ENCODE peak calls at places on chromosomes 4 and X, in ten cellular contexts. D is NCI-H2081, U is T-helper 2 cell, J is fibroblast of pulmonary artery, M is hippocampal formation, V is lung microvascular endothelial cell, Z is endodermal cell, L is Calu3, W is iris pigment epithelial cell, O is kidney glomerular epithelial cell. F is an unnamed sample.

GRCh38 chr4:93764647-93765246 is 63.8 kb upstream of the ATOH1 start:
- DNase-seq in V (peak), J (peak), L (peak), O (peak), M (peak), Z (no peak), W (peak), U (no peak), D (peak), F (peak)

GRCh38 chr4:126734465-126734864 is 898.3 kb upstream of the INTU start:
- DNase-seq in D (no peak), L (no peak), W (no peak), M (no peak), J (no peak), Z (no peak), U (no peak), O (no peak), V (no peak), F (no peak)

GRCh38 chr4:123256901-123257300 is 139.7 kb upstream of the SPRY1 start:
- DNase-seq in J (no peak), Z (no peak), L (no peak), D (no peak), V (peak), O (no peak), M (no peak), U (no peak), W (no peak), F (no peak)

GRCh38 chrX:149003863-149004660 is 501.0 kb downstream of the IDS start:
- DNase-seq in L (no peak), O (no peak), V (no peak), W (peak), Z (no peak), U (no peak), M (no peak), D (no peak), J (peak), F (peak)

GRCh38 chr4:54586343-54586953 is 71.3 kb upstream of the KIT start:
- DNase-seq in U (no peak), Z (no peak), W (peak), D (no peak), J (peak), O (no peak), L (no peak), M (no peak), V (no peak), F (no peak)

GRCh38 chrX:121746105-121746504 is 698.7 kb downstream of the GLUD2 start:
- DNase-seq in J (no peak), U (no peak), O (no peak), L (no peak), W (no peak), M (no peak), D (no peak), V (no peak), Z (no peak), F (no peak)

GRCh38 chrX:95346854-95347253 is 1337.8 kb upstream of the DIAPH2 start:
- DNase-seq in O (no peak), L (no peak), J (peak), M (no peak), U (no peak), V (no peak), D (peak), Z (no peak), W (peak), F (no peak)

GRCh38 chrX:110280954-110281353 is 36.9 kb downstream of the AMMECR1 start:
- DNase-seq in D (no peak), O (peak), J (no peak), M (no peak), Z (no peak), U (no peak), W (no peak), V (no peak), L (no peak), F (no peak)

GRCh38 chrX:71533850-71534515 is 1.1 kb downstream of the OGT start:
- DNase-seq in U (no peak), Z (peak), M (peak), L (peak), D (peak), J (peak), O (no peak), V (peak), W (peak), F (peak)

GRCh38 chr4:61294001-61294400 is 93.9 kb downstream of the ADGRL3 start:
- DNase-seq in Z (no peak), J (no peak), W (no peak), L (no peak), D (peak), V (no peak), U (no peak), M (no peak), O (no peak), F (no peak)

GRCh38 chrX:111088628-111089027 is 7.4 kb upstream of the PAK3 start:
- DNase-seq in L (no peak), O (no peak), D (no peak), U (no peak), W (no peak), M (no peak), J (no peak), Z (no peak), V (no peak), F (no peak)

GRCh38 chr4:113645771-113646455 is 115.6 kb downstream of the CAMK2D start:
- DNase-seq in D (no peak), Z (peak), V (peak), U (no peak), M (no peak), J (peak), O (peak), L (peak), W (peak), F (no peak)

GRCh38 chrX:12210196-12210815 is 72.0 kb downstream of the FRMPD4 start:
- DNase-seq in Z (no peak), L (peak), M (no peak), D (no peak), J (peak), V (no peak), W (peak), U (no peak), O (peak), F (no peak)

GRCh38 chr4:74111990-74112389 is 13.0 kb upstream of the CXCL2 start:
- DNase-seq in U (no peak), Z (peak), M (no peak), J (peak), O (peak), V (peak), W (peak), L (peak), D (no peak), F (peak)

GRCh38 chr4:38209654-38210053 is 249.5 kb downstream of the PTTG2 start:
- DNase-seq in J (no peak), M (no peak), Z (no peak), D (no peak), W (no peak), L (no peak), O (no peak), U (no peak), V (no peak), F (no peak)

GRCh38 chr4:28702571-28702970 is 1841.9 kb downstream of the STIM2 start:
- DNase-seq in J (no peak), L (no peak), U (no peak), M (no peak), D (no peak), O (no peak), Z (no peak), W (peak), V (no peak), F (no peak)

GRCh38 chrX:148371251-148371650 is 129.2 kb upstream of the AFF2 start:
- DNase-seq in O (no peak), W (no peak), M (no peak), L (no peak), J (no peak), Z (no peak), U (no peak), D (no peak), V (no peak), F (no peak)

GRCh38 chr4:185870437-185870836 is 58.4 kb upstream of the SORBS2 start:
- DNase-seq in J (no peak), Z (no peak), O (no peak), L (no peak), V (no peak), D (no peak), M (no peak), W (no peak), U (no peak), F (no peak)

GRCh38 chr4:100981447-100982204 is 365.7 kb downstream of the PPP3CA start:
- DNase-seq in M (no peak), W (peak), Z (peak), U (no peak), L (no peak), V (no peak), J (peak), O (no peak), D (no peak), F (no peak)

GRCh38 chrX:100695302-100695701 is 36.6 kb downstream of the SYTL4 start:
- DNase-seq in D (no peak), V (no peak), W (no peak), U (no peak), O (no peak), L (no peak), M (no peak), J (no peak), Z (no peak), F (no peak)

GRCh38 chr4:154086247-154086646 is 297.4 kb upstream of the SFRP2 start:
- DNase-seq in J (no peak), Z (no peak), D (no peak), V (no peak), M (no peak), W (no peak), U (no peak), L (no peak), O (peak), F (no peak)

GRCh38 chr4:184007891-184008290 is 102.8 kb downstream of the STOX2 start:
- DNase-seq in O (no peak), M (no peak), W (no peak), U (no peak), V (no peak), D (no peak), Z (no peak), J (no peak), L (no peak), F (no peak)

F was measured in trophoblast cell.